ENCODE peak calls at places on chromosomes 12 and 14, in eight cellular contexts. P is A549, J is K562, H is stomach, I is transverse colon, T is ovary, Q is HepG2, K is tibial nerve. U is an unnamed sample.

GRCh38 chr14:102827716-102828115 is 50.5 kb downstream of the TRAF3 start:
- DNase-seq in P (no peak), J (no peak), H (no peak), I (no peak), T (no peak), Q (no peak), K (no peak), U (no peak)

GRCh38 chr12:113298861-113299545 is 35.9 kb downstream of the SLC8B1 start:
- DNase-seq in P (no peak), J (no peak), H (no peak), I (no peak), T (peak), Q (no peak), K (peak), U (no peak)

GRCh38 chr12:89373772-89374572 is 21.7 kb upstream of the DUSP6 start:
- DNase-seq in P (no peak), J (no peak), H (no peak), I (no peak), T (no peak), Q (no peak), K (no peak), U (no peak)

GRCh38 chr12:80490329-80490728 is 46.3 kb downstream of the PTPRQ start:
- DNase-seq in P (no peak), J (no peak), H (no peak), I (no peak), T (no peak), Q (no peak), K (no peak), U (no peak)

GRCh38 chr14:53412819-53413664 is 259.9 kb upstream of the DDHD1 start:
- DNase-seq in P (no peak), J (no peak), H (no peak), I (no peak), T (no peak), Q (peak), K (no peak), U (no peak)

GRCh38 chr14:85416771-85417170 is 113.2 kb upstream of the FLRT2 start:
- DNase-seq in P (peak), J (no peak), H (no peak), I (no peak), T (no peak), Q (no peak), K (no peak), U (no peak)

GRCh38 chr12:130663510-130663909 is 52.6 kb downstream of the RIMBP2 start:
- DNase-seq in P (no peak), J (no peak), H (no peak), I (no peak), T (no peak), Q (no peak), K (no peak), U (no peak)

GRCh38 chr14:106822905-106823304 is 1296.5 kb downstream of the TMEM121 start:
- DNase-seq in P (no peak), J (no peak), H (no peak), I (no peak), T (no peak), Q (no peak), K (no peak), U (no peak)

GRCh38 chr14:34129927-34130552 is 179.2 kb upstream of the EGLN3 start:
- DNase-seq in P (no peak), J (no peak), H (no peak), I (no peak), T (no peak), Q (no peak), K (no peak), U (no peak)

GRCh38 chr14:105364100-105364708 is 34.1 kb upstream of the TEX22 start:
- DNase-seq in P (peak), J (peak), H (peak), I (peak), T (no peak), Q (no peak), K (no peak), U (no peak)

GRCh38 chr14:22886500-22887259 is 3.7 kb downstream of the REM2 start:
- DNase-seq in P (peak), J (peak), H (peak), I (peak), T (peak), Q (no peak), K (peak), U (peak)

GRCh38 chr12:58774731-58775130 is 145.6 kb downstream of the LRIG3 start:
- DNase-seq in P (no peak), J (no peak), H (no peak), I (no peak), T (no peak), Q (no peak), K (no peak), U (no peak)

GRCh38 chr14:69968151-69968550 is 88.9 kb downstream of the SMOC1 start:
- DNase-seq in P (no peak), J (no peak), H (no peak), I (no peak), T (no peak), Q (no peak), K (no peak), U (no peak)

GRCh38 chr12:47222960-47223847 is 143.4 kb upstream of the AMIGO2 start:
- DNase-seq in P (no peak), J (peak), H (no peak), I (no peak), T (peak), Q (no peak), K (no peak), U (no peak)

GRCh38 chr12:78566461-78566860 is 298.1 kb upstream of the SYT1 start:
- DNase-seq in P (no peak), J (no peak), H (no peak), I (no peak), T (no peak), Q (no peak), K (no peak), U (no peak)

GRCh38 chr14:103830511-103831270 is 16.7 kb downstream of the PPP1R13B start:
- DNase-seq in P (no peak), J (no peak), H (no peak), I (no peak), T (no peak), Q (no peak), K (no peak), U (no peak)

GRCh38 chr14:73007835-73008234 is 19.1 kb downstream of the ZFYVE1 start:
- DNase-seq in P (no peak), J (no peak), H (no peak), I (no peak), T (no peak), Q (peak), K (no peak), U (no peak)

GRCh38 chr12:75779891-75780501 is 251.6 kb downstream of the PHLDA1 start:
- DNase-seq in P (no peak), J (no peak), H (no peak), I (no peak), T (no peak), Q (no peak), K (no peak), U (no peak)

GRCh38 chr12:4118601-4119156 is 154.9 kb upstream of the CCND2 start:
- DNase-seq in P (no peak), J (no peak), H (no peak), I (no peak), T (no peak), Q (no peak), K (no peak), U (no peak)

GRCh38 chr12:8037046-8037663 is 4.6 kb downstream of the FOXJ2 start:
- DNase-seq in P (no peak), J (no peak), H (no peak), I (no peak), T (no peak), Q (no peak), K (no peak), U (no peak)

GRCh38 chr14:59097681-59098080 is 90.8 kb upstream of the DAAM1 start:
- DNase-seq in P (no peak), J (no peak), H (no peak), I (no peak), T (no peak), Q (no peak), K (no peak), U (no peak)

GRCh38 chr12:96053476-96054261 is 18.3 kb upstream of the LTA4H start:
- DNase-seq in P (no peak), J (no peak), H (no peak), I (no peak), T (no peak), Q (no peak), K (no peak), U (no peak)

GRCh38 chr14:99230271-99231141 is 41.5 kb downstream of the BCL11B start:
- DNase-seq in P (no peak), J (peak), H (no peak), I (peak), T (no peak), Q (no peak), K (no peak), U (no peak)

GRCh38 chr12:19288603-19289244 is 150.6 kb upstream of the AEBP2 start:
- DNase-seq in P (peak), J (peak), H (no peak), I (no peak), T (no peak), Q (peak), K (no peak), U (no peak)

GRCh38 chr14:77657244-77657643 is 40.8 kb upstream of the SPTLC2 start:
- DNase-seq in P (no peak), J (no peak), H (no peak), I (no peak), T (no peak), Q (no peak), K (no peak), U (no peak)

GRCh38 chr14:68843471-68844209 is 50.8 kb upstream of the ZFP36L1 start:
- DNase-seq in P (peak), J (peak), H (peak), I (peak), T (peak), Q (no peak), K (peak), U (peak)
- H3K4me3 ChIP-seq in P (no peak), J (peak), H (peak), I (peak), T (peak), Q (peak), K (peak), U (peak)

GRCh38 chr14:31357279-31357678 is 63.1 kb downstream of the HEATR5A start:
- DNase-seq in P (no peak), J (no peak), H (no peak), I (no peak), T (no peak), Q (no peak), K (no peak), U (no peak)

GRCh38 chr14:31363331-31364073 is 56.8 kb downstream of the HEATR5A start:
- DNase-seq in P (no peak), J (no peak), H (no peak), I (no peak), T (no peak), Q (no peak), K (no peak), U (no peak)

GRCh38 chr14:31362746-31363145 is 57.6 kb downstream of the HEATR5A start:
- DNase-seq in P (no peak), J (no peak), H (no peak), I (no peak), T (no peak), Q (no peak), K (no peak), U (no peak)

GRCh38 chr14:31360919-31361662 is 59.3 kb downstream of the HEATR5A start:
- DNase-seq in P (no peak), J (no peak), H (no peak), I (no peak), T (no peak), Q (no peak), K (no peak), U (no peak)
- TF ChIP-seq EP300 in P (no peak), J (no peak), H (no peak), I (no peak), T (no peak), Q (no peak), K (no peak), U (no peak)

DNA sequence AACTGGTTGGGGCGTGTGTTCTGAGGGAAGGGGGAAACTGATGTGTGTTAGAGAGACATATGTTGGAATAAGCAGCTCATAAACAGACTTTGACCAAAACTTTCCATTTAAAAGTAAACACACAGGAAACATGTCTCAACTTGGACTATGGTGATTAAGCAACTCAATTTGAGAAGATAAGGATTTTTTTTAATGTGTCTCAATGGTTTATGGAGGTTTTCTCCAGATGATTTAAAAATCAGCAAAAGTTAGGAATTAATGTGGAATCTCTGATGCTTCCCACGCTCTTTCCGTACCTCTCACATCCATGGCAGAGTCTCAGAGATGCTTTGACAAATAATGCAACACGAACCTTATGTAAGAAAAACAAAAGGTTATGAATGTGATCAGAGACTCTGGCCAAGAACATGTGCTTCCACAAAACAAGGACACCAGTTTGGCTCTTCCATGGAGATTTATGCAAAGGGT is 76.8 kb downstream of the FOXN3 start:
- DNase-seq in P (no peak), J (no peak), H (no peak), I (no peak), T (no peak), Q (peak), K (no peak), U (no peak)
- H3K4me3 ChIP-seq in P (no peak), J (no peak), H (no peak), I (no peak), T (no peak), Q (no peak), K (no peak), U (no peak)

GRCh38 chr12:116278667-116279066 is 1.2 kb upstream of the MED13L start:
- DNase-seq in P (no peak), J (peak), H (no peak), I (no peak), T (no peak), Q (no peak), K (no peak), U (no peak)
- TF ChIP-seq EP300 in P (no peak), J (no peak), H (no peak), I (no peak), T (no peak), Q (no peak), K (no peak), U (no peak)

DNA sequence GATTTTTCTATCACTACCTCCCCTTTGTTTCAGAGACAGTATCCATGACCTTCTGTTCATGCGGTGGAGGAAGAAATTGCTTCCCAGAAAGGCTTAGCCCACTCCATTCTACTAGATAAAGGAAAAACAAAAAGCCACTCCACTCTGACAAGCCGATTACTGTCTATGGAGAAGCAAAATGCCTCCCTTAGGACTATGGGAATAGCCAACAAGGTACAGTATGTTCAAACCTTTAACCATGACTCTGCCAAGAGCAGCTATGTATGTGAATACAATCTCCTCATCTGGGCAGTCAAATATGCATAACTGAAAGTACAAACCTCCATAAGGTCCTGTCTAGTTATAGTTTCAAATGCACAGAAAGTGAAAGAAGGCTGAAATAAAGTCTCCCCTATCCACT is 40.5 kb downstream of the ATF7 start:
- DNase-seq in P (no peak), J (no peak), H (no peak), I (no peak), T (no peak), Q (no peak), K (no peak), U (no peak)
- H3K4me3 ChIP-seq in P (no peak), J (no peak), H (no peak), I (no peak), T (no peak), Q (no peak), K (no peak), U (no peak)

U was measured in suprapubic skin.